ENCODE peak calls at places on chromosomes 2 and 18, in four cellular contexts. I, D, J and S are unnamed samples.

GRCh38 chr2:64743739-64744330 is 90.1 kb upstream of the SERTAD2 start:
- DNase-seq in I (no peak), J (no peak), D (no peak), S (no peak)

GRCh38 chr2:26674002-26674751 is 18.3 kb upstream of the KCNK3 start:
- DNase-seq in D (no peak), J (no peak), I (no peak), S (no peak)

GRCh38 chr2:24766609-24767008 is 26.6 kb downstream of the PTRHD1 start:
- DNase-seq in I (no peak), J (no peak), D (no peak), S (no peak)

GRCh38 chr2:148959745-148960144 is 78.8 kb upstream of the LYPD6B start:
- DNase-seq in D (no peak), I (no peak), J (no peak), S (no peak)

GRCh38 chr18:34077599-34077998 is 147.1 kb downstream of the NOL4 start:
- DNase-seq in J (no peak), I (no peak), D (no peak), S (no peak)

GRCh38 chr2:84888401-84889276 is 7.8 kb upstream of the TRABD2A start:
- DNase-seq in J (no peak), D (peak), I (peak), S (peak)

GRCh38 chr2:153354406-153354805 is 124.2 kb downstream of the RPRM start:
- DNase-seq in I (no peak), J (no peak), D (no peak), S (no peak)

GRCh38 chr2:20097889-20098714 is 46.7 kb upstream of the LAPTM4A start:
- DNase-seq in D (peak), I (peak), J (peak), S (peak)

GRCh38 chr18:62621546-62621945 is 93.8 kb upstream of the PHLPP1 start:
- DNase-seq in I (no peak), D (no peak), J (peak), S (no peak)

GRCh38 chr18:68083131-68083530 is 566.6 kb upstream of the DSEL start:
- DNase-seq in D (no peak), J (no peak), I (no peak), S (peak)

GRCh38 chr2:160293401-160293911 is 93.4 kb upstream of the ITGB6 start:
- DNase-seq in D (peak), J (no peak), I (no peak), S (peak)

GRCh38 chr2:223465793-223466192 is 136.4 kb downstream of the SCG2 start:
- DNase-seq in I (no peak), J (peak), D (peak), S (peak)

GRCh38 chr2:173370198-173370597 is 15.5 kb downstream of the CDCA7 start:
- DNase-seq in D (no peak), I (no peak), J (no peak), S (no peak)

GRCh38 chr2:70258532-70258875 is 567 bp downstream of the PCYOX1 start:
- DNase-seq in J (no peak), D (peak), I (no peak), S (no peak)

GRCh38 chr2:162197095-162197825 is 45.2 kb upstream of the GCG start:
- DNase-seq in J (no peak), I (no peak), D (no peak), S (peak)

GRCh38 chr2:62379576-62379975 is 126.4 kb downstream of the TMEM17 start:
- DNase-seq in I (no peak), D (no peak), J (no peak), S (no peak)

GRCh38 chr18:9952633-9953416 is 39.0 kb downstream of the VAPA start:
- DNase-seq in I (no peak), J (peak), D (no peak), S (peak)

GRCh38 chr2:1910562-1911256 is 166.4 kb upstream of the PXDN start:
- DNase-seq in I (no peak), D (no peak), J (no peak), S (peak)

GRCh38 chr2:16662440-16662839 is 3.2 kb downstream of the CYRIA start:
- DNase-seq in I (no peak), J (no peak), D (peak), S (peak)

GRCh38 chr2:191265311-191266170 is 20.3 kb downstream of the MYO1B start:
- DNase-seq in J (no peak), D (peak), I (no peak), S (peak)

GRCh38 chr2:231530099-231531085 is at the start of gene NMUR1:
- DNase-seq in D (peak), J (no peak), I (peak), S (no peak)

GRCh38 chr2:171072164-171072563 is 88.5 kb downstream of the TLK1 start:
- DNase-seq in D (no peak), J (no peak), I (no peak), S (no peak)

GRCh38 chr18:52348209-52348608 is 8.2 kb downstream of the DCC start:
- DNase-seq in J (peak), D (no peak), I (no peak), S (peak)

GRCh38 chr2:240635116-240635997 is 10.1 kb downstream of the GPR35 start:
- DNase-seq in I (no peak), D (no peak), J (no peak), S (no peak)

GRCh38 chr2:195649629-195650190 is 7.3 kb upstream of the SLC39A10 start:
- DNase-seq in J (no peak), I (no peak), D (no peak), S (no peak)

GRCh38 chr18:9106800-9107574 is 4.5 kb downstream of the NDUFV2 start:
- DNase-seq in I (no peak), D (no peak), J (no peak), S (no peak)

GRCh38 chr2:46157072-46157965 is 139.9 kb upstream of the EPAS1 start:
- DNase-seq in I (no peak), D (peak), J (no peak), S (no peak)

GRCh38 chr18:59021500-59021899 is 118.2 kb upstream of the SEC11C start:
- DNase-seq in D (no peak), I (no peak), J (no peak), S (no peak)